ENCODE peak calls at places on chromosomes 12 and 14, in eight cellular contexts. O is cardiac muscle cell, R is cardiac fibroblast, U is AG09309, K is upper lobe of right lung, Y is fibroblast of lung, V is IMR-90, X is heart left ventricle. N is an unnamed sample.

GRCh38 chr14:33932526-33933292 is 18.2 kb downstream of the EGLN3 start:
- DNase-seq in O (no peak), X (peak), K (no peak), R (peak), U (no peak), V (no peak), Y (peak), N (no peak)

GRCh38 chr14:95222870-95223398 is 65.6 kb upstream of the DICER1 start:
- DNase-seq in O (no peak), X (no peak), U (no peak), K (no peak), R (peak), V (peak), Y (peak), N (no peak)

GRCh38 chr12:101172316-101172715 is 37.7 kb downstream of the SLC5A8 start:
- DNase-seq in K (no peak), X (no peak), U (peak), R (no peak), V (peak), Y (peak), O (peak), N (no peak)

GRCh38 chr14:68727315-68728078 is 65.4 kb downstream of the ZFP36L1 start:
- DNase-seq in O (no peak), X (peak), U (no peak), R (no peak), Y (no peak), V (no peak), K (no peak), N (no peak)

GRCh38 chr12:75548879-75549278 is 37.5 kb upstream of the KRR1 start:
- DNase-seq in X (no peak), Y (no peak), V (no peak), O (no peak), U (no peak), R (no peak), K (no peak), N (no peak)

GRCh38 chr12:51242150-51242549 is 3.5 kb downstream of the DAZAP2 start:
- DNase-seq in V (no peak), X (peak), O (no peak), Y (no peak), K (no peak), R (no peak), U (no peak), N (no peak)

GRCh38 chr12:38384816-38385491 is 68.4 kb downstream of the ALG10B start:
- DNase-seq in K (peak), U (no peak), O (no peak), R (no peak), X (no peak), V (no peak), Y (no peak), N (no peak)

GRCh38 chr14:60646202-60646886 is 2.9 kb downstream of the SIX1 start:
- DNase-seq in V (no peak), U (no peak), Y (no peak), R (no peak), X (no peak), K (no peak), O (no peak), N (no peak)

GRCh38 chr14:75752086-75752485 is 91.0 kb downstream of the TTLL5 start:
- DNase-seq in X (no peak), R (peak), K (no peak), V (no peak), Y (no peak), U (no peak), O (no peak), N (no peak)

GRCh38 chr14:104734991-104735779 is 11.2 kb downstream of the ADSS1 start:
- DNase-seq in R (no peak), O (no peak), Y (no peak), X (peak), K (no peak), V (no peak), U (no peak), N (no peak)

GRCh38 chr14:91892918-91893527 is 25.7 kb upstream of the TC2N start:
- DNase-seq in U (no peak), O (peak), V (no peak), Y (no peak), R (no peak), K (no peak), X (no peak), N (no peak)

GRCh38 chr12:65593206-65593833 is 231.0 kb upstream of the HMGA2 start:
- DNase-seq in R (no peak), U (peak), K (no peak), V (no peak), Y (no peak), O (no peak), X (no peak), N (no peak)

GRCh38 chr12:121175383-121176119 is 34.4 kb upstream of the P2RX4 start:
- DNase-seq in Y (no peak), R (peak), O (no peak), K (no peak), U (no peak), V (no peak), X (no peak), N (no peak)

GRCh38 chr14:102665665-102666064 is 73.2 kb downstream of the RCOR1 start:
- DNase-seq in X (no peak), K (no peak), R (no peak), V (no peak), U (no peak), Y (no peak), O (peak), N (no peak)

GRCh38 chr14:50001146-50001998 is 108.5 kb downstream of the ARF6 start:
- DNase-seq in R (peak), O (no peak), X (peak), K (peak), U (peak), V (peak), Y (peak), N (no peak)

GRCh38 chr12:115672506-115673080 is 604.9 kb downstream of the MED13L start:
- DNase-seq in U (no peak), K (no peak), V (no peak), X (no peak), Y (no peak), O (no peak), R (no peak), N (no peak)

GRCh38 chr12:132269266-132269968 is 60.0 kb downstream of the GALNT9 start:
- DNase-seq in V (no peak), K (no peak), X (no peak), R (no peak), Y (no peak), U (no peak), O (no peak), N (no peak)

GRCh38 chr12:57266681-57267080 is 15.7 kb upstream of the STAC3 start:
- DNase-seq in O (no peak), R (no peak), X (no peak), K (no peak), Y (no peak), U (no peak), V (no peak), N (no peak)

GRCh38 chr12:3304436-3305135 is 186.4 kb upstream of the PRMT8 start:
- DNase-seq in Y (peak), O (no peak), R (peak), V (peak), U (peak), K (no peak), X (no peak), N (peak)

GRCh38 chr12:117762143-117762542 is 206.6 kb downstream of the KSR2 start:
- DNase-seq in U (no peak), K (no peak), O (no peak), Y (no peak), V (no peak), X (no peak), R (no peak), N (no peak)

GRCh38 chr12:58917699-58918334 is 2.5 kb downstream of the LRIG3 start:
- DNase-seq in U (no peak), X (no peak), O (no peak), R (no peak), V (no peak), Y (peak), K (no peak), N (no peak)

GRCh38 chr12:644818-645552 is 18.3 kb downstream of the NINJ2 start:
- DNase-seq in R (peak), V (no peak), Y (peak), U (no peak), X (peak), O (no peak), K (no peak), N (no peak)

GRCh38 chr12:100251917-100252316 is 15.0 kb downstream of the DEPDC4 start:
- DNase-seq in K (no peak), X (no peak), Y (peak), O (no peak), U (no peak), V (no peak), R (no peak), N (no peak)

GRCh38 chr14:65703996-65704395 is 291.5 kb downstream of the FUT8 start:
- DNase-seq in R (peak), K (no peak), V (peak), Y (peak), X (no peak), U (no peak), O (no peak), N (no peak)

GRCh38 chr14:84351646-84352045 is 1178.3 kb upstream of the FLRT2 start:
- DNase-seq in X (no peak), O (no peak), U (no peak), R (no peak), V (peak), K (no peak), Y (no peak), N (no peak)

GRCh38 chr14:75993567-75994041 is 8.0 kb downstream of the IFT43 start:
- DNase-seq in Y (no peak), O (no peak), X (no peak), K (no peak), V (no peak), U (no peak), R (no peak), N (no peak)

GRCh38 chr14:99605299-99605961 is 1.4 kb upstream of the CCDC85C start:
- DNase-seq in R (peak), X (peak), V (peak), K (peak), O (peak), U (no peak), Y (peak), N (no peak)

GRCh38 chr14:75393794-75394193 is 34.0 kb upstream of the JDP2 start:
- DNase-seq in X (no peak), O (no peak), R (no peak), U (no peak), K (no peak), V (no peak), Y (no peak), N (no peak)

GRCh38 chr14:60311417-60311816 is 62.4 kb downstream of the PPM1A start:
- DNase-seq in R (peak), O (no peak), Y (peak), V (peak), U (no peak), K (no peak), X (no peak), N (no peak)

GRCh38 chr12:33588082-33588712 is 148.6 kb upstream of the SYT10 start:
- DNase-seq in R (no peak), V (no peak), U (no peak), K (no peak), O (no peak), X (no peak), Y (peak), N (no peak)

GRCh38 chr12:85057370-85057963 is 21.3 kb downstream of the LRRIQ1 start:
- DNase-seq in K (no peak), Y (peak), R (peak), V (peak), O (peak), U (no peak), X (no peak), N (peak)

GRCh38 chr12:6241495-6241894 is 41.3 kb downstream of the CD9 start:
- DNase-seq in X (peak), K (peak), U (no peak), Y (no peak), O (peak), V (no peak), R (peak), N (no peak)

GRCh38 chr12:108825205-108825950 is 32.0 kb downstream of the SSH1 start:
- DNase-seq in Y (peak), O (no peak), X (no peak), K (no peak), V (peak), U (no peak), R (peak), N (no peak)

GRCh38 chr12:94504386-94504785 is 44.7 kb upstream of the CEP83 start:
- DNase-seq in R (no peak), V (no peak), Y (no peak), U (no peak), K (no peak), O (no peak), X (no peak), N (no peak)

GRCh38 chr14:74299061-74299545 is 3.6 kb downstream of the ABCD4 start:
- DNase-seq in Y (peak), K (no peak), R (peak), V (peak), O (no peak), U (peak), X (peak), N (no peak)

GRCh38 chr12:3202734-3203446 is 125.7 kb downstream of the TSPAN9 start:
- DNase-seq in O (peak), R (peak), Y (no peak), V (peak), X (no peak), K (peak), U (no peak), N (no peak)

GRCh38 chr14:77648520-77649200 is 32.2 kb upstream of the SPTLC2 start:
- DNase-seq in U (no peak), X (no peak), R (no peak), O (no peak), V (no peak), Y (no peak), K (no peak), N (no peak)

GRCh38 chr14:64549805-64550538 is at the start of gene PPP1R36:
- DNase-seq in V (no peak), R (no peak), U (no peak), K (peak), X (no peak), O (peak), Y (peak), N (no peak)
- H3K4me3 ChIP-seq in V (no peak), R (no peak), U (peak), K (peak), X (peak), O (peak), Y (peak), N (peak)

GRCh38 chr12:66698558-66698957 is 19.7 kb upstream of the GRIP1 start:
- DNase-seq in X (no peak), Y (no peak), R (no peak), V (no peak), K (no peak), U (no peak), O (no peak), N (no peak)
- TF ChIP-seq CTCF in X (no peak), Y (no peak), R (no peak), V (no peak), K (no peak), U (no peak), O (no peak), N (no peak)

GRCh38 chr12:53345486-53346195 is 9.5 kb upstream of the SP7 start:
- DNase-seq in U (no peak), R (peak), Y (no peak), K (no peak), O (no peak), V (no peak), X (peak), N (no peak)
- H3K4me3 ChIP-seq in U (peak), R (peak), Y (peak), K (peak), O (no peak), V (no peak), X (peak), N (peak)

DNA sequence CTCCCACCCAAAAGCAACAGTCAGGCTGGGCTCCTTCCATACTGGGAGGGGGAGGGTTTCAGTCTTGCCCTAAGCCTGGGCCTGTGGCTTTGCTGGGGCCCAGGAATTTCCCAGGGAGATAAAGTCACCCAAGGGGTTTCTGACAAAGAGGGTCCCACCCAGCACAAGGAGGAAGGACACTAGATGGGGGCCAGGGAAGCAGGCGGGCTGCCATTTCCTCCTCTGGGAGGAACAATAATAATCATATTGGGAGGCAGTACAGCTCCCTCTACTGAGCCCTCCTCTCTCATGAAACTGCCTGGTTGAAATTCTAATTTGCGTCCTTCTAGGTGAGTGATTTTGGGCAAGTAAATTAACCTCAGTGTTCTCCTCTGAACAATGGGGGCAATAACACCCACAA is 7.9 kb downstream of the SLC8B1 start:
- DNase-seq in Y (no peak), X (no peak), K (no peak), U (no peak), R (peak), O (no peak), V (no peak), N (no peak)
- TF ChIP-seq CTCF in Y (peak), X (no peak), K (no peak), U (no peak), R (peak), O (peak), V (no peak), N (peak)

GRCh38 chr12:71970031-71970430 is 31.4 kb downstream of the TPH2 start:
- DNase-seq in Y (no peak), U (no peak), O (no peak), X (no peak), R (no peak), K (no peak), V (no peak), N (no peak)
- H3K4me3 ChIP-seq in Y (no peak), U (no peak), O (no peak), X (no peak), R (no peak), K (no peak), V (no peak), N (no peak)

GRCh38 chr14:28294834-28295440 is 471.6 kb upstream of the FOXG1 start:
- DNase-seq in Y (peak), R (peak), K (no peak), U (no peak), V (no peak), O (peak), X (no peak), N (no peak)
- TF ChIP-seq CTCF in Y (no peak), R (peak), K (peak), U (no peak), V (no peak), O (peak), X (no peak), N (no peak)

GRCh38 chr14:24403294-24404013 is 4.7 kb downstream of the NYNRIN start:
- DNase-seq in K (no peak), V (peak), Y (peak), O (no peak), X (no peak), U (no peak), R (peak), N (no peak)
- H3K4me3 ChIP-seq in K (no peak), V (no peak), Y (no peak), O (no peak), X (no peak), U (no peak), R (no peak), N (no peak)